ENCODE peak calls at places on chromosomes 3 and 15, in seven cellular contexts. H is BJ, I is transverse colon, O is GM12878, Y is cardiac muscle cell, B is mesothelial cell of epicardium, G is fibroblast of lung. Z is an unnamed sample.

GRCh38 chr3:13498354-13499060 is 18.4 kb downstream of the HDAC11 start:
- DNase-seq in H (no peak), G (peak; percentile 23), I (no peak), Y (no peak), O (no peak), B (no peak), Z (no peak)

GRCh38 chr3:56711344-56711743 is 28.3 kb upstream of the TASOR start:
- DNase-seq in O (no peak), G (no peak), B (no peak), H (no peak), I (no peak), Y (no peak), Z (no peak)

GRCh38 chr15:48001393-48002059 is 119.3 kb upstream of the SLC24A5 start:
- DNase-seq in O (peak; percentile 68), I (no peak), G (no peak), H (no peak), B (no peak), Y (no peak), Z (no peak)

GRCh38 chr3:177589921-177590336 is 392.6 kb upstream of the TBL1XR1 start:
- DNase-seq in H (peak; percentile 47), Y (peak; percentile 95), I (no peak), O (no peak), B (no peak), G (peak; percentile 100), Z (peak; percentile 99)

GRCh38 chr15:85280203-85280602 is 100.2 kb upstream of the AKAP13 start:
- DNase-seq in Y (no peak), I (no peak), B (no peak), O (peak; percentile 26), H (no peak), G (no peak), Z (no peak)

GRCh38 chr3:69649120-69649519 is 90.1 kb upstream of the MITF start:
- DNase-seq in I (no peak), Y (peak; percentile 50), G (peak; percentile 76), B (no peak), O (no peak), H (no peak), Z (peak; percentile 42)

GRCh38 chr3:4828279-4829030 is 150.8 kb upstream of the BHLHE40 start:
- DNase-seq in Y (peak; percentile 79), O (no peak), H (peak; percentile 30), I (no peak), B (no peak), G (peak; percentile 93), Z (no peak)

GRCh38 chr3:150439657-150440056 is 31.6 kb downstream of the TSC22D2 start:
- DNase-seq in H (no peak), I (no peak), B (no peak), Y (no peak), O (no peak), G (peak; percentile 56), Z (no peak)

GRCh38 chr3:195297446-195297845 is 26.5 kb upstream of the XXYLT1 start:
- DNase-seq in G (no peak), O (peak; percentile 5), Y (no peak), I (no peak), H (no peak), B (no peak), Z (no peak)

GRCh38 chr3:40971191-40972168 is 227.8 kb upstream of the CTNNB1 start:
- DNase-seq in O (peak; percentile 93), I (peak; percentile 73), Y (peak; percentile 96), B (no peak), G (peak; percentile 95), H (peak; percentile 96), Z (peak; percentile 99)
- TF ChIP-seq CTCF in O (peak; percentile 37), I (no peak), Y (no peak), B (no peak), G (no peak), H (no peak), Z (no peak)

GRCh38 chr3:16178628-16178988 is 4.1 kb downstream of the GALNT15 start:
- DNase-seq in I (no peak), B (no peak), H (no peak), G (no peak), O (no peak), Y (no peak), Z (no peak)
- TF ChIP-seq CTCF in I (no peak), B (no peak), H (no peak), G (no peak), O (no peak), Y (no peak), Z (no peak)

GRCh38 chr3:186691676-186692075 is 25.5 kb upstream of the KNG1 start:
- DNase-seq in O (no peak), Y (no peak), G (no peak), H (no peak), B (no peak), I (no peak), Z (no peak)
- TF ChIP-seq CTCF in O (no peak), Y (no peak), G (no peak), H (no peak), B (no peak), I (no peak), Z (no peak)

GRCh38 chr3:81170298-81170697 is 591.1 kb downstream of the GBE1 start:
- DNase-seq in O (no peak), B (no peak), G (no peak), H (no peak), I (no peak), Y (no peak), Z (no peak)

DNA sequence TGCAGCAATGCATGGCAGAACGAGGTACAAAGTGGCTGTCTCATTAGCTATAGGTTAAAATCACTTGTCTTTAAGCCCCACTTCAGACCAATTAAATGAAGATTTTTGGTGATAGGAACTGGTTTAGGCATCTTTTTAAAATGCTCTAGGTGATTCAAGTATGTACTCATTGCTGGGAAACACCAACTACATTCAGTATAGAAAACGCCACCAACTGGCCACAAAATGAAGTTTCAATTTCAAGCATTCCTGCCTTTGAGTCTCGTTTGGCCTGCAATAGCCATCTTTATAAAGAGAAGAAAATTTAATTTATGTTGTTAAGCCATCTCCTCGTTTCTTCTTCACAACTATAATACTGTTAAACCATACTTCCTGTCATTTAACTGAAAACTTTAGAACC is 587.9 kb downstream of the GBE1 start:
- DNase-seq in H (no peak), Y (no peak), G (no peak), I (no peak), O (no peak), B (no peak), Z (no peak)
- TF ChIP-seq CTCF in H (no peak), Y (no peak), G (no peak), I (no peak), O (peak; percentile 40), B (no peak), Z (peak; percentile 29)

DNA sequence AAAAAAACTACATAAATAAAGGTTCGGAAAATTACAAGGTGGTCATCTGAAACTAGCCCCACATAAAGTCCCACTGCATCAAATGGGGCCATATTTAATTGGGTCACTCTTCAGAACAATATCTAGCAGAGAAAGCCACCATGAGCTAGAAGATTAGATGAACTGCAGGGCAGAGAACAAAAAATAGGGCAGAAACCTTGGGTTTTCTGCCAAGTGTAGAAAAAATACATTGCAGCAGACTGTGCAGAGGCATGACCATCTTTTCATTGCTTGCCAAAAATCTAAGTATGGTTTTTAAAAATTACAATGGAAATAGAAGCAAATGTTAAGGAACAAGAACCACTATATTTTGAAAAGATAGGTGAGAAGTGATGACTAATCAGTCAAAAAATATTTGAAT is 13.1 kb upstream of the GOLM2 start:
- DNase-seq in I (no peak), O (no peak), Y (no peak), H (no peak), G (no peak), B (no peak), Z (no peak)
- TF ChIP-seq CTCF in I (no peak), O (no peak), Y (no peak), H (no peak), G (no peak), B (no peak), Z (no peak)

GRCh38 chr3:14870564-14871060 is 51.9 kb downstream of the FGD5 start:
- DNase-seq in G (no peak), Y (no peak), B (no peak), O (no peak), H (no peak), I (no peak), Z (no peak)
- TF ChIP-seq CTCF in G (no peak), Y (no peak), B (no peak), O (no peak), H (no peak), I (no peak), Z (no peak)

GRCh38 chr15:26864664-26865191 is 2.1 kb upstream of the GABRA5 start:
- DNase-seq in B (no peak), G (peak; percentile 40), Y (peak; percentile 52), H (no peak), O (no peak), I (no peak), Z (no peak)
- TF ChIP-seq CTCF in B (no peak), G (peak; percentile 64), Y (peak; percentile 56), H (peak; percentile 57), O (peak; percentile 32), I (no peak), Z (peak; percentile 66)

GRCh38 chr15:89137926-89138325 is 49.7 kb downstream of the ABHD2 start:
- DNase-seq in G (no peak), B (no peak), I (no peak), O (no peak), Y (no peak), H (no peak), Z (no peak)

GRCh38 chr15:89140595-89140994 is 52.3 kb downstream of the ABHD2 start:
- DNase-seq in Y (no peak), B (no peak), G (no peak), H (no peak), O (no peak), I (no peak), Z (no peak)

GRCh38 chr15:89138999-89139612 is 50.9 kb downstream of the ABHD2 start:
- DNase-seq in O (no peak), B (no peak), G (peak; percentile 36), I (no peak), H (no peak), Y (no peak), Z (no peak)

GRCh38 chr15:89141885-89142284 is 53.6 kb downstream of the ABHD2 start:
- DNase-seq in I (no peak), Y (no peak), O (no peak), H (no peak), B (no peak), G (peak; percentile 10), Z (no peak)

GRCh38 chr15:89139613-89140499 is 51.6 kb downstream of the ABHD2 start:
- DNase-seq in H (no peak), B (no peak), O (no peak), I (no peak), Y (peak; percentile 51), G (no peak), Z (no peak)
- TF ChIP-seq CTCF in H (peak; percentile 37), B (no peak), O (no peak), I (no peak), Y (peak; percentile 33), G (peak; percentile 24), Z (no peak)

DNA sequence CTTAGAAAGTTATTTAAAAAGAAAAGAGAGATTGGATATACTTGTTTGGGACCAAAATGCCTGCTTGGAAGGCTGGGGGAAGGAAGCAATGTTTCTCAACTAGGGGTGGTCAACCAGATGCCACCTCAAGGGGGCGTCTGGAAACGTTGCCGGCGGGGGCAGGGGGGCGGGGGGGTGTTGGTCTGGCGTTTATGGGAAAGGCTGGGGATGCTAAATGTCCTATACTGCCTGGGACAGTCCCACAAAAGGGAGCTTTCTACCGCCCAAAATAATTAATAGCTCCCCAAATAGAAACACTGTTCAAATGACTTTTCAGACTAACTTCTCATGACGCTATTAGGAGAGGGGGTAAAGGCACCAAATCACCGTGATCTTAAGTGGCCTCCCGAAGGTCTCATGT is 2.2 kb downstream of the POLG start:
- DNase-seq in Y (peak; percentile 37), G (peak; percentile 16), H (no peak), B (no peak), O (no peak), I (no peak), Z (no peak)
- TF ChIP-seq CTCF in Y (peak; percentile 44), G (peak; percentile 32), H (peak; percentile 66), B (no peak), O (peak; percentile 36), I (no peak), Z (peak; percentile 69)